ENCODE peak calls at places on chromosomes 1 and 21, in four cellular contexts. One of them, this sample, is unnamed.

GRCh38 chr1:85582687-85583354 is 2.3 kb downstream of the CCN1 start:
- DNase-seq in GM12865: no peak
- DNase-seq in IMR-90: peak; percentile 66
- DNase-seq in adipocyte: peak; percentile 74
- DNase-seq in this sample: no peak

GRCh38 chr1:47993881-47994625 is 3.1 kb downstream of the TRABD2B start:
- DNase-seq in adipocyte: no peak
- DNase-seq in IMR-90: no peak
- DNase-seq in GM12865: no peak
- DNase-seq in this sample: no peak

GRCh38 chr1:202579806-202580205 is 130.4 kb downstream of the SYT2 start:
- DNase-seq in adipocyte: peak; percentile 85
- DNase-seq in IMR-90: peak; percentile 96
- DNase-seq in GM12865: no peak
- DNase-seq in this sample: no peak

GRCh38 chr1:192311281-192311680 is 5.5 kb upstream of the RGS21 start:
- DNase-seq in adipocyte: peak; percentile 78
- DNase-seq in IMR-90: peak; percentile 80
- DNase-seq in GM12865: peak; percentile 16
- DNase-seq in this sample: peak; percentile 6

GRCh38 chr21:34198232-34199120 is 125.1 kb downstream of the MRPS6 start:
- DNase-seq in GM12865: peak; percentile 47
- DNase-seq in IMR-90: no peak
- DNase-seq in adipocyte: no peak
- DNase-seq in this sample: peak; percentile 54

GRCh38 chr1:24899581-24900485 is 30.2 kb downstream of the RUNX3 start:
- DNase-seq in adipocyte: no peak
- DNase-seq in IMR-90: no peak
- DNase-seq in GM12865: peak; percentile 65
- DNase-seq in this sample: no peak

GRCh38 chr1:63827411-63828321 is 53.8 kb downstream of the ROR1 start:
- DNase-seq in GM12865: no peak
- DNase-seq in IMR-90: peak; percentile 25
- DNase-seq in adipocyte: no peak
- DNase-seq in this sample: no peak

GRCh38 chr1:38291906-38292521 is 245.4 kb upstream of the POU3F1 start:
- DNase-seq in GM12865: peak; percentile 11
- DNase-seq in IMR-90: no peak
- DNase-seq in adipocyte: no peak
- DNase-seq in this sample: no peak

GRCh38 chr1:18121072-18121820 is 13.6 kb downstream of the IGSF21 start:
- DNase-seq in adipocyte: no peak
- DNase-seq in IMR-90: no peak
- DNase-seq in GM12865: no peak
- DNase-seq in this sample: no peak

GRCh38 chr21:45255381-45256020 is 32.2 kb downstream of the POFUT2 start:
- DNase-seq in GM12865: peak; percentile 18
- DNase-seq in adipocyte: no peak
- DNase-seq in IMR-90: no peak
- DNase-seq in this sample: peak; percentile 63

GRCh38 chr1:185603158-185603557 is 131.0 kb upstream of the HMCN1 start:
- DNase-seq in adipocyte: no peak
- DNase-seq in GM12865: peak; percentile 35
- DNase-seq in IMR-90: no peak
- DNase-seq in this sample: no peak

GRCh38 chr1:15451014-15451722 is 5.4 kb upstream of the CELA2A start:
- DNase-seq in adipocyte: no peak
- DNase-seq in IMR-90: no peak
- DNase-seq in GM12865: no peak
- DNase-seq in this sample: no peak

GRCh38 chr1:241857131-241857530 is 9.1 kb downstream of the EXO1 start:
- DNase-seq in IMR-90: no peak
- DNase-seq in adipocyte: no peak
- DNase-seq in GM12865: no peak
- DNase-seq in this sample: no peak

GRCh38 chr1:85992756-85993155 is 163.8 kb downstream of the COL24A1 start:
- DNase-seq in GM12865: peak; percentile 71
- DNase-seq in adipocyte: peak; percentile 67
- DNase-seq in IMR-90: peak; percentile 76
- DNase-seq in this sample: no peak

GRCh38 chr1:226632922-226633351 is 84.4 kb downstream of the STUM start:
- DNase-seq in adipocyte: no peak
- DNase-seq in IMR-90: no peak
- DNase-seq in GM12865: no peak
- DNase-seq in this sample: no peak

GRCh38 chr1:22749919-22750670 is 39.5 kb downstream of the EPHB2 start:
- DNase-seq in GM12865: peak; percentile 62
- DNase-seq in IMR-90: peak; percentile 98
- DNase-seq in adipocyte: peak; percentile 89
- DNase-seq in this sample: no peak

GRCh38 chr1:243917863-243918565 is 68.0 kb upstream of the AKT3 start:
- DNase-seq in GM12865: no peak
- DNase-seq in IMR-90: peak; percentile 48
- DNase-seq in adipocyte: peak; percentile 60
- DNase-seq in this sample: no peak
- H3K4me3 ChIP-seq in GM12865: no peak overlapping the region
- H3K4me3 ChIP-seq in IMR-90: peak overlapping the region; percentile 51
- H3K4me3 ChIP-seq in adipocyte: peak overlapping the region; percentile 81
- H3K4me3 ChIP-seq in this sample: no peak overlapping the region

GRCh38 chr1:111204211-111204883 is 3.9 kb upstream of the DENND2D start:
- DNase-seq in adipocyte: peak; percentile 45
- DNase-seq in GM12865: peak; percentile 96
- DNase-seq in IMR-90: no peak
- DNase-seq in this sample: no peak
- H3K4me3 ChIP-seq in adipocyte: peak overlapping the region; percentile 77
- H3K4me3 ChIP-seq in GM12865: peak overlapping the region; percentile 74
- H3K4me3 ChIP-seq in IMR-90: peak overlapping the region; percentile 42
- H3K4me3 ChIP-seq in this sample: peak overlapping the region; percentile 55

DNA sequence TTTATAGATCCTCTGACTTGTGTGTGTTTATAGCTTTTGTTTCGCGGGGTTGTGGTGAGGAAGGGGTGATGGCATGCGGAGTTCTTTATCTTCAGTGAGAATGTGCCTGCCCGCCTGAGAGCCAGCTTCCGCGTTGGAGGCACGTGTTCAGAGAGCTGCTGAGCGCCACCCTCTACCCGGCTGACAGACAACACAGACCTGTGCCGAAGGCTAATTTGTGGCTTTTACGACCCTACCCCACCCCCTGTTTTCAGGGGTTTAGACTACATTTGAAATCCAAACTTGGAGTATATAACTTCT is 14.4 kb upstream of the CD101 start:
- DNase-seq in IMR-90: no peak
- DNase-seq in GM12865: no peak
- DNase-seq in adipocyte: no peak
- DNase-seq in this sample: peak; percentile 89
- H3K4me3 ChIP-seq in IMR-90: no peak overlapping the region
- H3K4me3 ChIP-seq in GM12865: no peak overlapping the region
- H3K4me3 ChIP-seq in adipocyte: no peak overlapping the region
- H3K4me3 ChIP-seq in this sample: peak overlapping the region; percentile 47

DNA sequence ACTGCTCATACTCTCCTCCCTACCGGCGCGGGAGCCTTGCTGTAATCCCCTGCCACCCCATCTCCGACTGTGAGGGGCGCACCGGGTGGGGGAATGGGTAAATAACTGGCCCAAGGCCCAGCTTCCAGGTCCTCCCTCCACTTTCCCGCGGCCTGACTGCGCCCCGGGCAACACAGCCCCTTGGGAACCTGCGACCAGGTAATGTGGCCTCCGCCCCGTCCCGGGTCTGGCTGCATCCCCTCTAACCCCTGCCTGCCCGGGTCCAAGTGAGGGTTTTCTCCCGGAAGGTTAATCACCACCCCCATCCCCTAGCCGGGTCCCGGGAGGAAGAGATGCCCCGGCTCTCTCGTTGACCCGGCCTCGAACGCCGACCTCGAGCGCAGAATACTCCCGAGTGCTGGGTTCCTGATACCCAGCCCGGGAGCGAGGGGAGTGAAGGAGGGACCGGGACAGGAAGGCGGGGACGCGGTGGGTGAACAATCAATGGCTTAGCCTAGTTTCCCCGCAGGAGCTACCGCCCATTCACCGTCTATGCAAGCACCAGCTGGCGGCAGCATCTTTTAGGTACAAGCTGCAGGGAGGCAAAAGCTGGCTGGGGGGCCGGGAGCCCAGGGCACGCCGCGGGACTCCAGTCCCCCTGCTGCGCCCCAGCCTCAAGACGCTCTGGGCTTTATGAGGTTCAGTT is 5.9 kb upstream of the LHX9 start:
- DNase-seq in adipocyte: peak; percentile 35
- DNase-seq in IMR-90: no peak
- DNase-seq in GM12865: no peak
- DNase-seq in this sample: no peak
- H3K4me3 ChIP-seq in adipocyte: no peak overlapping the region
- H3K4me3 ChIP-seq in IMR-90: no peak overlapping the region
- H3K4me3 ChIP-seq in GM12865: no peak overlapping the region
- H3K4me3 ChIP-seq in this sample: peak overlapping the region; percentile 22

GRCh38 chr1:23869818-23870217 is 1.7 kb upstream of the FUCA1 start:
- DNase-seq in adipocyte: no peak
- DNase-seq in IMR-90: no peak
- DNase-seq in GM12865: no peak
- DNase-seq in this sample: no peak

GRCh38 chr1:23865543-23865930 is 2.6 kb downstream of the FUCA1 start:
- DNase-seq in adipocyte: peak; percentile 27
- DNase-seq in IMR-90: peak; percentile 18
- DNase-seq in GM12865: peak; percentile 90
- DNase-seq in this sample: no peak

GRCh38 chr1:23868848-23869450 is 859 bp upstream of the FUCA1 start:
- DNase-seq in IMR-90: no peak
- DNase-seq in GM12865: peak; percentile 46
- DNase-seq in adipocyte: no peak
- DNase-seq in this sample: no peak

GRCh38 chr1:23867542-23867952 is 543 bp downstream of the FUCA1 start:
- DNase-seq in GM12865: peak; percentile 14
- DNase-seq in adipocyte: no peak
- DNase-seq in IMR-90: no peak
- DNase-seq in this sample: no peak

GRCh38 chr1:23867953-23868847 is at the start of gene FUCA1:
- DNase-seq in GM12865: peak; percentile 97
- DNase-seq in adipocyte: peak; percentile 96
- DNase-seq in IMR-90: peak; percentile 77
- DNase-seq in this sample: peak; percentile 92
- H3K4me3 ChIP-seq in GM12865: peak within 1 kb of the TSS; percentile 75
- H3K4me3 ChIP-seq in adipocyte: peak within 1 kb of the TSS; percentile 85
- H3K4me3 ChIP-seq in IMR-90: peak within 1 kb of the TSS; percentile 61
- H3K4me3 ChIP-seq in this sample: peak within 1 kb of the TSS; percentile 76

DNA sequence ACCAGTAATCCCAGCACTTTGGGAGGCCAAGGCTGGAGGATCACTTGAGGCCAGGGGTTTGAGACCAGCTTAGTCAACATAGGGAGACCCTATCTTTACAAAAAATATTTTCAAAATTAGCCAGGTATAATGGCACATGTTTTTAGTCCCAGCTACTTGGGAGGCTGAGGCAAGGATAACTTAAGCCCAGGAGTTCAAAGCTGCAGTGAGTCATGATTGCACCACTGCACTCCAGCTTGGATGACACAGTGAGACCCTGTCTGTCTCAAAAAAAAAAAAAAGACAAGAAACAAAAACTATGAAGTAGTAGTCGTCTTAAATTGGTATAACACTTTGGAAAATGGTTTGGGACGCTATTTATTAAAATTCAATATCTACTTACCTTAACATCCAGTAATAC is 7.7 kb downstream of the AIM2 start:
- DNase-seq in adipocyte: peak; percentile 50
- DNase-seq in IMR-90: peak; percentile 78
- DNase-seq in GM12865: no peak
- DNase-seq in this sample: no peak
- H3K4me3 ChIP-seq in adipocyte: no peak overlapping the region
- H3K4me3 ChIP-seq in IMR-90: no peak overlapping the region
- H3K4me3 ChIP-seq in GM12865: peak overlapping the region; percentile 17
- H3K4me3 ChIP-seq in this sample: no peak overlapping the region

GRCh38 chr1:107776898-107777663 is 187.9 kb downstream of the VAV3 start:
- DNase-seq in adipocyte: no peak
- DNase-seq in IMR-90: no peak
- DNase-seq in GM12865: peak; percentile 76
- DNase-seq in this sample: no peak

GRCh38 chr1:107766533-107766932 is 198.4 kb downstream of the VAV3 start:
- DNase-seq in adipocyte: no peak
- DNase-seq in GM12865: no peak
- DNase-seq in IMR-90: no peak
- DNase-seq in this sample: no peak

GRCh38 chr1:107765484-107765883 is 199.5 kb downstream of the VAV3 start:
- DNase-seq in GM12865: no peak
- DNase-seq in adipocyte: no peak
- DNase-seq in IMR-90: no peak
- DNase-seq in this sample: no peak

GRCh38 chr1:107767156-107767582 is 197.8 kb downstream of the VAV3 start:
- DNase-seq in adipocyte: no peak
- DNase-seq in IMR-90: no peak
- DNase-seq in GM12865: no peak
- DNase-seq in this sample: no peak

GRCh38 chr1:107771377-107771776 is 193.6 kb downstream of the VAV3 start:
- DNase-seq in GM12865: no peak
- DNase-seq in adipocyte: no peak
- DNase-seq in IMR-90: no peak
- DNase-seq in this sample: no peak
- H3K4me3 ChIP-seq in GM12865: no peak overlapping the region
- H3K4me3 ChIP-seq in adipocyte: no peak overlapping the region
- H3K4me3 ChIP-seq in IMR-90: no peak overlapping the region
- H3K4me3 ChIP-seq in this sample: no peak overlapping the region

This sample was measured in Jurkat, Clone E6-1.